ENCODE peak calls at places on chromosome 1, in nine cellular contexts. Z is psoas muscle, W is right cardiac atrium, T is stomach, A is PC-9, J is right atrium auricular region, R is ovary, D is heart right ventricle, V is hepatocyte. G is an unnamed sample.

GRCh38 chr1:19563336-19564097 is 78.2 kb upstream of the CAPZB start:
- DNase-seq in Z (peak; percentile 52), W (peak; percentile 68), T (peak; percentile 27), A (no peak), J (peak; percentile 70), R (peak; percentile 82), D (peak; percentile 85), V (peak; percentile 15), G (peak; percentile 93)

GRCh38 chr1:107171378-107171777 is 30.5 kb downstream of the NTNG1 start:
- DNase-seq in Z (no peak), W (no peak), T (no peak), A (no peak), J (no peak), R (no peak), D (no peak), V (no peak), G (no peak)

GRCh38 chr1:71695820-71696219 is 586.5 kb downstream of the NEGR1 start:
- DNase-seq in Z (no peak), W (no peak), T (no peak), A (no peak), J (no peak), R (no peak), D (no peak), V (no peak), G (no peak)

GRCh38 chr1:24899581-24900485 is 30.2 kb downstream of the RUNX3 start:
- DNase-seq in Z (no peak), W (no peak), T (no peak), A (no peak), J (no peak), R (no peak), D (no peak), V (no peak), G (no peak)

GRCh38 chr1:192807968-192808587 is 761 bp upstream of the RGS2 start:
- DNase-seq in Z (no peak), W (no peak), T (no peak), A (no peak), J (peak; percentile 69), R (no peak), D (no peak), V (peak; percentile 39), G (no peak)

GRCh38 chr1:204250428-204251030 is 36.7 kb upstream of the GOLT1A start:
- DNase-seq in Z (peak; percentile 44), W (no peak), T (no peak), A (no peak), J (no peak), R (no peak), D (no peak), V (no peak), G (no peak)

GRCh38 chr1:83692524-83693336 is 306.2 kb downstream of the TTLL7 start:
- DNase-seq in Z (no peak), W (no peak), T (no peak), A (peak; percentile 21), J (no peak), R (no peak), D (peak; percentile 4), V (peak; percentile 38), G (no peak)

GRCh38 chr1:98677288-98677687 is 15.8 kb downstream of the SNX7 start:
- DNase-seq in Z (no peak), W (no peak), T (peak; percentile 38), A (no peak), J (no peak), R (no peak), D (no peak), V (no peak), G (no peak)

GRCh38 chr1:8419861-8420260 is 101.9 kb downstream of the SLC45A1 start:
- DNase-seq in Z (no peak), W (no peak), T (no peak), A (no peak), J (no peak), R (no peak), D (no peak), V (no peak), G (no peak)

GRCh38 chr1:21620461-21620860 is 48.7 kb downstream of the RAP1GAP start:
- DNase-seq in Z (no peak), W (no peak), T (peak; percentile 47), A (no peak), J (no peak), R (peak; percentile 48), D (no peak), V (peak; percentile 40), G (no peak)

GRCh38 chr1:43984855-43985254 is 5.8 kb downstream of the B4GALT2 start:
- DNase-seq in Z (no peak), W (no peak), T (no peak), A (no peak), J (no peak), R (no peak), D (no peak), V (no peak), G (no peak)
- H3K27ac ChIP-seq in Z (no peak overlapping the region), W (no peak overlapping the region), T (no peak overlapping the region), A (no peak overlapping the region), J (no peak overlapping the region), R (no peak overlapping the region), D (no peak overlapping the region), V (no peak overlapping the region), G (no peak overlapping the region)

GRCh38 chr1:929712-930632 is 6.2 kb downstream of the SAMD11 start:
- DNase-seq in Z (no peak), W (no peak), T (no peak), A (no peak), J (no peak), R (no peak), D (no peak), V (no peak), G (no peak)

GRCh38 chr1:932776-933602 is 9.3 kb downstream of the SAMD11 start:
- DNase-seq in Z (no peak), W (no peak), T (peak; percentile 90), A (peak; percentile 75), J (no peak), R (no peak), D (no peak), V (no peak), G (no peak)

GRCh38 chr1:930633-931138 is 7.0 kb downstream of the SAMD11 start:
- DNase-seq in Z (no peak), W (no peak), T (no peak), A (no peak), J (no peak), R (no peak), D (no peak), V (no peak), G (no peak)

GRCh38 chr1:932178-932520 is 8.4 kb downstream of the SAMD11 start:
- DNase-seq in Z (no peak), W (no peak), T (no peak), A (no peak), J (no peak), R (no peak), D (no peak), V (no peak), G (no peak)

DNA sequence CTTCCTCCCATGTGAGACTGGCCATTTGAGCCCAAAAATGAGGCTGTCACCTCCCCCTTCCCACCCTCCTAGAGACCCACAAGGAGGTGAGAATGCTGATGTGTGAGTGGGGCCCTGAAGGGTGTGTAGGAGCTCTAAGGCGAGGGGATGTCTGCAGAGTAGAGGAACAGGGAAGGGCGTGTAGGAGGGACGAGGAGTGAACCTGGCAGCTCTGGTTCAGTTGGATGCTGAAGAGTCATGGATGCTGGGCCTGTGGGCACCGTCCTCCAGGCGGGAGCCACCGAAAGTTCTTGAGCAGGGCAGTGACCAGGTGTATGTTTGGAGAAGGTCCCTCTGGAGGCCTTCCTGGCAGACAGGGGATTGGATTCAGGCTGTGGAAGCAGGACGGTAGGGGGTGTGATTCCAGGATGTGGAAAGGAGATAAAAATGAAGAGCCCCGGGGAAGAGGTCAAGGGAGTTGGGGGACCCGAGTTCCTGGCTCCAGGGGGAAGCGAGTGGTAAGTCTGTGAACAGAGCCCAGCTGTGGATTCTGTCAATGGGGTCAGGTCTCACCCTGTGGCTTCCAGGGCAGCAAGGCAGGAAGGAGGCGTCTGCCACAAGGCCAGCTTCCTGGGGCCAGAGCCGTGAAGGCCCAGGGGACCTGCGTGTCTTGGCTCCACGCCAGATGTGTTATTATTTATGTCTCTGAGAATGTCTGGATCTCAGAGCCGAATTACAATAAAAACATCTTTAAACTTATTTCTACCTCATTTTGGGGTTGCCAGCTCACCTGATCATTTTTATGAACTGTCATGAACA is 7.9 kb downstream of the SAMD11 start:
- DNase-seq in Z (no peak), W (no peak), T (no peak), A (no peak), J (no peak), R (no peak), D (no peak), V (no peak), G (no peak)
- H3K27me3 ChIP-seq in Z (no peaks in the 10 kb centered on the region), W (no peaks in the 10 kb centered on the region), T (peaks cover 26% of the 10 kb centered on the region), A (peaks cover 32% of the 10 kb centered on the region), J (peaks cover 8% of the 10 kb centered on the region), R (peaks cover 5% of the 10 kb centered on the region), D (peaks cover 87% of the 10 kb centered on the region), V (peaks cover 32% of the 10 kb centered on the region), G (peaks cover 20% of the 10 kb centered on the region)

DNA sequence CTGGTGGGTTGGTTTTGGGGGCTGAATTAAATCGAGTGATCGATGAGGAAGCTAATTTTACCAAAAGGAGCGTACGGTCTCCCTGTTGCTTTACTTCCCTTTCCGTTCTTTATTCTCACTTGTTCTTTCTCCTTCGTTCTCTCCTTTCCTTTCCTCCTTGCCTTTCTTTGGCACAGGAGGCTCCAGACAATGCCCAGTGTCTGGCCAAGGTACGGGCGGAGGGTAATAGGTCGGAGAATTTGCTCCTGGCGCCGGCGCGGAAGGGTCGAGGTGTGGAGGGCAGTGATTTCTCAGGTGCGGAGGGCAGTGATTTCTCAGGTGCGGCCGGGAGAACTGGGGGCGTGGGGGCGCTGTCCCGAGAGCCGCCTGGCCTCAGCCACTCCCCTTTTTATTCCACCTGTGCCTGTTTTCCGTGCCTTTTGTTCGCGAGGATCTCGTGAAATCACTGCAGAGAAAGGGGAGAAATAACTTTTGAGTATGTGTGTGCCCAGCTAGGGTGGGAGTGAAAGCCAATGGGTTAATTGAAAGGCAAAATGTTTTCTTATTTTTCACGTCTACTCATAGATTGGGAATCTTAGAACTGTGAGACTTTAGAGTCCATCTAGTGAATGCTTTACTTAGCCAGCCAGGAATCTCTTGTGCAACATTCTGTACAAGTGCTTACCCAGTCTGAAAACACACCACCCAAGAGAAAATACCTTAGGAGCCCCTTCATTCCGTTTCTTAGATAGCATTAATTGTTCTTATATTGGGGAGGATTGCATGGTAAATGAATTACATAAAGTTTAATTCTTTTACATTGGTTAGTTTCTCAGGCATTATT is 1.3 kb downstream of the FNBP1L start:
- DNase-seq in Z (no peak), W (no peak), T (peak; percentile 56), A (peak; percentile 68), J (no peak), R (no peak), D (no peak), V (peak; percentile 79), G (no peak)
- H3K27ac ChIP-seq in Z (peak overlapping the region; percentile 87), W (peak overlapping the region; percentile 22), T (peak overlapping the region; percentile 97), A (peak overlapping the region; percentile 44), J (peak overlapping the region; percentile 86), R (peak overlapping the region; percentile 74), D (peak overlapping the region; percentile 91), V (peak overlapping the region; percentile 98), G (peak overlapping the region; percentile 83)

DNA sequence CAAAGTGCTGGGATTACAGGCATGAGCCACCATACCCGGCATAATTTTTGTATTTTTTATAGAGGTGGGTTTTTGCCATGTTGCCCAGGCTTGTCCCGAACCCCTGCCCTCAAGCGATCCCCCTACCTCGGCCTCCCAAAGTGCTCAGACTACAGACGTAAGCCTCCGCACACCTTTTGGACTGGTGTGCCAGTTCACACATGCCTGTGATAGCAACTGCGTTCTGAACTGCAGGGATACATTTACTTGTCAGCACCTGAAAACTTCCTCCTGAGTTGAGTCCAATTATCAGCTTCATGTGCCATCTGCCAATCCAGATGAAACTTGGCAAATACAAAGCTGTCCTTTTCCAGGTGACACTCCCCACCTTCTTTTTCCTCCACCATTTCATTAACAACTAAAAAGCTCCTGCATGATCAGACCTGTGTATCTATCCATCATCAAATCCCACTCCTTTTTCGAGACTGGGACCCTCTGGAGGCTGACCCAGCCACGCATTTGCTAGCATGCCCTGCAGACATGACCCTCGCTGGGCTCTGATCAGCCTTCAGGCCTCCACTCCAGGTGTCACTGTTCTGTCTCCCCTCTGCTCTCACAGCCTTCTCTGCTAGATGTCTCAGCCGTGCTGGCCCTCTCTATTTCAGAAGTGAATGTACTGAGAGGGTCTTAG is 2.1 kb upstream of the DEGS1 start:
- DNase-seq in Z (no peak), W (no peak), T (no peak), A (no peak), J (peak; percentile 54), R (no peak), D (no peak), V (no peak), G (no peak)
- H3K27me3 ChIP-seq in Z (no peaks in the 10 kb centered on the region), W (no peaks in the 10 kb centered on the region), T (no peaks in the 10 kb centered on the region), A (no peaks in the 10 kb centered on the region), J (no peaks in the 10 kb centered on the region), R (no peaks in the 10 kb centered on the region), D (no peaks in the 10 kb centered on the region), V (no peaks in the 10 kb centered on the region), G (no peaks in the 10 kb centered on the region)